ENCODE peak calls at places on chromosome 17, in seven cellular contexts. One of them, this sample, is unnamed. For H4K20me1, the result is how much of the 10 kb centered on the place peaks cover.

GRCh38 chr17:60086822-60087591 is 8.3 kb upstream of the HEATR6 start:
- DNase-seq in K562: no peak
- DNase-seq in endothelial cell of umbilical vein: no peak
- DNase-seq in HepG2: no peak
- DNase-seq in GM12878: no peak
- DNase-seq in H1: no peak
- DNase-seq in SK-N-SH: no peak
- DNase-seq in this sample: no peak

GRCh38 chr17:39173539-39174274 is 7.7 kb upstream of the ARL5C start:
- DNase-seq in HepG2: no peak
- DNase-seq in GM12878: no peak
- DNase-seq in endothelial cell of umbilical vein: no peak
- DNase-seq in H1: no peak
- DNase-seq in SK-N-SH: no peak
- DNase-seq in K562: no peak
- DNase-seq in this sample: no peak

GRCh38 chr17:47729486-47729885 is 3.5 kb upstream of the TBX21 start:
- DNase-seq in H1: no peak
- DNase-seq in K562: no peak
- DNase-seq in HepG2: no peak
- DNase-seq in GM12878: no peak
- DNase-seq in SK-N-SH: no peak
- DNase-seq in endothelial cell of umbilical vein: no peak
- DNase-seq in this sample: no peak

GRCh38 chr17:70636517-70637133 is 467.3 kb downstream of the KCNJ2 start:
- DNase-seq in H1: no peak
- DNase-seq in K562: peak
- DNase-seq in SK-N-SH: peak
- DNase-seq in HepG2: peak
- DNase-seq in endothelial cell of umbilical vein: peak
- DNase-seq in GM12878: no peak
- DNase-seq in this sample: peak

GRCh38 chr17:19728114-19728495 is 11.7 kb upstream of the SLC47A2 start:
- DNase-seq in HepG2: peak
- DNase-seq in SK-N-SH: peak
- DNase-seq in K562: no peak
- DNase-seq in GM12878: no peak
- DNase-seq in H1: no peak
- DNase-seq in endothelial cell of umbilical vein: peak
- DNase-seq in this sample: no peak

GRCh38 chr17:75754378-75755204 is 10.4 kb downstream of the GALK1 start:
- DNase-seq in K562: peak
- DNase-seq in SK-N-SH: no peak
- DNase-seq in HepG2: peak
- DNase-seq in GM12878: no peak
- DNase-seq in endothelial cell of umbilical vein: no peak
- DNase-seq in H1: peak
- DNase-seq in this sample: no peak

GRCh38 chr17:2954898-2955445 is 108.4 kb downstream of the OR1D5 start:
- DNase-seq in H1: no peak
- DNase-seq in K562: no peak
- DNase-seq in SK-N-SH: no peak
- DNase-seq in endothelial cell of umbilical vein: peak
- DNase-seq in HepG2: peak
- DNase-seq in GM12878: no peak
- DNase-seq in this sample: peak

GRCh38 chr17:35432176-35433074 is at the start of gene SLFN12:
- DNase-seq in endothelial cell of umbilical vein: peak
- DNase-seq in H1: peak
- DNase-seq in K562: no peak
- DNase-seq in HepG2: no peak
- DNase-seq in SK-N-SH: no peak
- DNase-seq in GM12878: peak
- DNase-seq in this sample: no peak

GRCh38 chr17:67132366-67132765 is 88.0 kb downstream of the CACNG1 start:
- DNase-seq in endothelial cell of umbilical vein: no peak
- DNase-seq in K562: no peak
- DNase-seq in GM12878: no peak
- DNase-seq in H1: no peak
- DNase-seq in SK-N-SH: no peak
- DNase-seq in HepG2: no peak
- DNase-seq in this sample: no peak

GRCh38 chr17:70365098-70365583 is 195.8 kb downstream of the KCNJ2 start:
- DNase-seq in H1: no peak
- DNase-seq in SK-N-SH: no peak
- DNase-seq in GM12878: peak
- DNase-seq in HepG2: no peak
- DNase-seq in endothelial cell of umbilical vein: peak
- DNase-seq in K562: no peak
- DNase-seq in this sample: no peak

GRCh38 chr17:37047631-37048104 is 98.9 kb downstream of the AATF start:
- DNase-seq in endothelial cell of umbilical vein: peak
- DNase-seq in GM12878: peak
- DNase-seq in SK-N-SH: peak
- DNase-seq in HepG2: peak
- DNase-seq in K562: peak
- DNase-seq in H1: peak
- DNase-seq in this sample: peak

GRCh38 chr17:61477204-61477834 is 25.1 kb downstream of the TBX4 start:
- DNase-seq in SK-N-SH: peak
- DNase-seq in HepG2: no peak
- DNase-seq in GM12878: no peak
- DNase-seq in endothelial cell of umbilical vein: no peak
- DNase-seq in H1: peak
- DNase-seq in K562: no peak
- DNase-seq in this sample: no peak

GRCh38 chr17:57875109-57876022 is 25.5 kb upstream of the MRPS23 start:
- DNase-seq in endothelial cell of umbilical vein: peak
- DNase-seq in GM12878: no peak
- DNase-seq in K562: peak
- DNase-seq in SK-N-SH: peak
- DNase-seq in H1: peak
- DNase-seq in HepG2: peak
- DNase-seq in this sample: peak

GRCh38 chr17:10096556-10096955 is 101.8 kb downstream of the GAS7 start:
- DNase-seq in H1: no peak
- DNase-seq in SK-N-SH: no peak
- DNase-seq in endothelial cell of umbilical vein: no peak
- DNase-seq in GM12878: no peak
- DNase-seq in HepG2: no peak
- DNase-seq in K562: no peak
- DNase-seq in this sample: no peak

GRCh38 chr17:32007463-32008298 is 498 bp downstream of the LRRC37B start:
- DNase-seq in GM12878: no peak
- DNase-seq in endothelial cell of umbilical vein: peak
- DNase-seq in K562: peak
- DNase-seq in H1: peak
- DNase-seq in SK-N-SH: peak
- DNase-seq in HepG2: no peak
- DNase-seq in this sample: no peak

GRCh38 chr17:9435165-9435564 is 140.5 kb downstream of the STX8 start:
- DNase-seq in endothelial cell of umbilical vein: no peak
- DNase-seq in K562: no peak
- DNase-seq in H1: no peak
- DNase-seq in GM12878: no peak
- DNase-seq in SK-N-SH: peak
- DNase-seq in HepG2: no peak
- DNase-seq in this sample: no peak

GRCh38 chr17:49667854-49668253 is 10.0 kb downstream of the SPOP start:
- DNase-seq in HepG2: no peak
- DNase-seq in SK-N-SH: no peak
- DNase-seq in H1: no peak
- DNase-seq in K562: no peak
- DNase-seq in endothelial cell of umbilical vein: no peak
- DNase-seq in GM12878: no peak
- DNase-seq in this sample: no peak
- H4K20me1 ChIP-seq in HepG2: under half
- H4K20me1 ChIP-seq in SK-N-SH: under half
- H4K20me1 ChIP-seq in H1: under half
- H4K20me1 ChIP-seq in K562: under half
- H4K20me1 ChIP-seq in endothelial cell of umbilical vein: under half
- H4K20me1 ChIP-seq in GM12878: under half
- H4K20me1 ChIP-seq in this sample: under half

DNA sequence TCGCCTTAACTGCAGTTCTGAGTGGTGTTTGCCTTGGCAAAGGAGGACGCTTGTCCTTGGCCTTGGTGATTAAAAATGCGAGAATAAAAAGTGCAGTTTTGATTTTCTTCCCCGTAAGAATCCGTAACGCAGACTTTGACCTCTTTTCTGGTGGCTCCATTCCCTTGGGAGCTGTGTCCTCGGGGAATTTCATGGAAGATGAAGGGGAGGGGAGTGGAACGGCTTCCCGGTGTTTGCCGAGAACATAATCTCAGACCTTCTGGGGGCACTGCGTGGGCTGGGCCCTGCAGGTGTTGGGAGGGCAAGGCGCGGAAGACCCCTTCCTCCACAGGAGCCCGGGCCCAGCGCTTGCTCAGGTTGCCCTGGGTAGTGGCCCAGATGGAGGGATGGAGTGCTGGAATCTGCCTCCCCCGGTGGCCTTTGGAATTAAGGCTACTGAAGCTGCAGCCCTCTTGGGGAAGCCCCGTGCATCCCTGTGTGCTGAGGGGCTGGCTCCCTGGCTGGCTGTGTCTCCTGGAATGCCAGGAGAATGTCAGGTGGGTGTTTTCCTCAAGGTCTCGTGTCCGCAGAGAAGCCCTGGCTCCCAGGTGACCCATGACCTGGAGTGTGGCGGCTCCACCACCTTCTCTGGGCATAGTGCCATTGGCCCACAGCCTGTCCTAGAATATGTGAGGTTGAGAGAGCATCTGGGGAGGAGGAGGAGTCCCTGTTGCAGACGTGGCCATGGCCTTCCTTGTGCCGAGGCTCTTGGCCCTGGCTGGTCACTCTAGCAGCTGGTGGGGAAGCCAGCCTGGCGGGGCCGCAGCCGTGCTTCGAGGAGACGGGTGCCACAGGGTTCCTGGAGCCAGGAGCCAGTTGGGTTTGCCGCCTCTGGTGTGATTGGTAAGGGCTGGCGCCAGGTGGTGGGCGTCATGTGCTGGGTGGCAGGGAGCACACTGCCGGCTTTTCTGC is 3.1 kb downstream of the BAIAP2 start:
- DNase-seq in H1: no peak
- DNase-seq in SK-N-SH: no peak
- DNase-seq in K562: no peak
- DNase-seq in endothelial cell of umbilical vein: no peak
- DNase-seq in HepG2: no peak
- DNase-seq in GM12878: no peak
- DNase-seq in this sample: no peak
- TF ChIP-seq MAX in H1: no peak
- TF ChIP-seq MAX in SK-N-SH: no peak
- TF ChIP-seq MAX in K562: no peak
- TF ChIP-seq MAX in endothelial cell of umbilical vein: no peak
- TF ChIP-seq MAX in HepG2: no peak
- TF ChIP-seq MAX in GM12878: no peak
- TF ChIP-seq MAX in this sample: no peak

DNA sequence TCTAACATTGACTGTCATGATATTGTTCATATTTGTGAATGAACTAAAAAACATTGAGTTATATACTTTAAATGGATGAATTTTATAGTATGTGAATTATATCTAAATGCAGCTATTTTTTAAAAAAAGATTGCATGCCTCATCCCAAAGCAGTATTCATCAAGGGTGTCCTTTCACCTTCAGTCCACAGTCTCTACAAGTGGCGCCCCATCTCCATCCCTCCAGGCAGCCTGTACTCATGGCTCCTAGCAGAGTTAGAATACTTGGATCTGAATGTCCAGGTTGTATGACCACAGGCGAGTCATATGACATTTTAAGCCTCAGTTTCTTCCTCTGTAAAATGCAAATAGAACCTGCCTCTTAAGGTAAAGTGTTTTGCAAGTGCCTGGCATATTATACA is 69.8 kb downstream of the TMEM100 start:
- DNase-seq in K562: no peak
- DNase-seq in SK-N-SH: no peak
- DNase-seq in GM12878: no peak
- DNase-seq in H1: no peak
- DNase-seq in endothelial cell of umbilical vein: no peak
- DNase-seq in HepG2: no peak
- DNase-seq in this sample: no peak
- H4K20me1 ChIP-seq in K562: under half
- H4K20me1 ChIP-seq in SK-N-SH: under half
- H4K20me1 ChIP-seq in GM12878: under half
- H4K20me1 ChIP-seq in H1: under half
- H4K20me1 ChIP-seq in endothelial cell of umbilical vein: under half
- H4K20me1 ChIP-seq in HepG2: under half
- H4K20me1 ChIP-seq in this sample: under half

GRCh38 chr17:6066183-6066948 is 3.8 kb upstream of the WSCD1 start:
- DNase-seq in H1: no peak
- DNase-seq in endothelial cell of umbilical vein: no peak
- DNase-seq in GM12878: no peak
- DNase-seq in HepG2: no peak
- DNase-seq in SK-N-SH: no peak
- DNase-seq in K562: no peak
- DNase-seq in this sample: no peak

GRCh38 chr17:6065351-6065750 is 4.8 kb upstream of the WSCD1 start:
- DNase-seq in SK-N-SH: no peak
- DNase-seq in H1: no peak
- DNase-seq in endothelial cell of umbilical vein: no peak
- DNase-seq in K562: no peak
- DNase-seq in HepG2: no peak
- DNase-seq in GM12878: no peak
- DNase-seq in this sample: no peak

GRCh38 chr17:6064855-6065254 is 5.3 kb upstream of the WSCD1 start:
- DNase-seq in H1: no peak
- DNase-seq in endothelial cell of umbilical vein: no peak
- DNase-seq in SK-N-SH: no peak
- DNase-seq in GM12878: no peak
- DNase-seq in K562: no peak
- DNase-seq in HepG2: no peak
- DNase-seq in this sample: no peak

GRCh38 chr17:6059406-6059805 is 10.8 kb upstream of the WSCD1 start:
- DNase-seq in H1: no peak
- DNase-seq in endothelial cell of umbilical vein: no peak
- DNase-seq in GM12878: no peak
- DNase-seq in K562: no peak
- DNase-seq in SK-N-SH: no peak
- DNase-seq in HepG2: no peak
- DNase-seq in this sample: no peak

GRCh38 chr17:6061290-6061689 is 8.9 kb upstream of the WSCD1 start:
- DNase-seq in HepG2: peak
- DNase-seq in SK-N-SH: no peak
- DNase-seq in K562: no peak
- DNase-seq in endothelial cell of umbilical vein: peak
- DNase-seq in GM12878: no peak
- DNase-seq in H1: no peak
- DNase-seq in this sample: peak
- TF ChIP-seq MAX in HepG2: no peak
- TF ChIP-seq MAX in SK-N-SH: no peak
- TF ChIP-seq MAX in K562: no peak
- TF ChIP-seq MAX in endothelial cell of umbilical vein: peak
- TF ChIP-seq MAX in GM12878: no peak
- TF ChIP-seq MAX in H1: no peak
- TF ChIP-seq MAX in this sample: no peak

This sample was measured in HCT116.